ENCODE peak calls at places on chromosome 9, in ten cellular contexts. M, D, G, P, R, Z, I, K, E and N are unnamed samples.

GRCh38 chr9:137085918-137086530 is 761 bp upstream of the MAN1B1 start:
- DNase-seq in M (no peak), P (peak; percentile 35), D (no peak), K (no peak), E (no peak), G (peak; percentile 58), R (no peak), I (no peak), Z (no peak), N (peak; percentile 30)

GRCh38 chr9:107386396-107386795 is 103.2 kb downstream of the KLF4 start:
- DNase-seq in M (no peak), Z (no peak), I (no peak), D (no peak), K (no peak), E (no peak), G (no peak), P (no peak), R (no peak), N (no peak)

GRCh38 chr9:19940808-19941207 is 152.0 kb upstream of the SLC24A2 start:
- DNase-seq in Z (no peak), R (no peak), D (no peak), G (no peak), M (no peak), K (no peak), I (no peak), P (no peak), E (no peak), N (no peak)

GRCh38 chr9:98491778-98492177 is 217.0 kb downstream of the GABBR2 start:
- DNase-seq in Z (no peak), G (peak; percentile 14), R (no peak), K (no peak), M (no peak), E (no peak), D (no peak), P (no peak), I (no peak), N (no peak)

GRCh38 chr9:82923410-82924242 is 139.3 kb downstream of the RASEF start:
- DNase-seq in E (peak; percentile 86), K (no peak), M (no peak), P (no peak), D (no peak), R (no peak), G (no peak), Z (no peak), I (peak; percentile 32), N (peak; percentile 99)

GRCh38 chr9:114718801-114719221 is 36.8 kb upstream of the TEX48 start:
- DNase-seq in I (no peak), M (no peak), P (no peak), Z (peak; percentile 82), D (peak; percentile 34), R (peak; percentile 49), K (peak; percentile 66), G (no peak), E (no peak), N (no peak)

GRCh38 chr9:21155501-21155900 is 11.0 kb downstream of the IFNA21 start:
- DNase-seq in K (no peak), M (no peak), D (no peak), R (no peak), P (no peak), G (no peak), E (no peak), I (no peak), Z (no peak), N (no peak)

GRCh38 chr9:87501806-87502205 is 4.1 kb downstream of the DAPK1 start:
- DNase-seq in P (no peak), E (no peak), G (no peak), Z (no peak), D (no peak), I (no peak), K (no peak), R (no peak), M (no peak), N (no peak)

GRCh38 chr9:35367451-35367850 is 122.5 kb upstream of the RUSC2 start:
- DNase-seq in P (no peak), I (no peak), M (no peak), E (no peak), Z (no peak), R (no peak), D (no peak), G (peak; percentile 92), K (no peak), N (no peak)